ENCODE peak calls at places on chromosome 4, in five cellular contexts. One of them, this sample, is unnamed.

GRCh38 chr4:54165438-54165837 is 63.7 kb upstream of the PDGFRA start:
- DNase-seq in stimulated activated CD4-positive, alpha-beta T cell treated with anti-CD3 and anti-CD28 coated beads, Interleukin-12 subunit alpha, Interleukin-12 subunit beta, amount 100 ng/mL, for 4 hours: no peak
- DNase-seq in fibroblast of the conjunctiva: peak
- DNase-seq in M059J: peak
- DNase-seq in astrocyte of the spinal cord: peak
- DNase-seq in this sample: no peak

GRCh38 chr4:35725131-35725530 is 519.2 kb downstream of the ARAP2 start:
- DNase-seq in stimulated activated CD4-positive, alpha-beta T cell treated with anti-CD3 and anti-CD28 coated beads, Interleukin-12 subunit alpha, Interleukin-12 subunit beta, amount 100 ng/mL, for 4 hours: no peak
- DNase-seq in fibroblast of the conjunctiva: no peak
- DNase-seq in M059J: no peak
- DNase-seq in astrocyte of the spinal cord: no peak
- DNase-seq in this sample: no peak

GRCh38 chr4:143207555-143207954 is 22.8 kb downstream of the USP38 start:
- DNase-seq in stimulated activated CD4-positive, alpha-beta T cell treated with anti-CD3 and anti-CD28 coated beads, Interleukin-12 subunit alpha, Interleukin-12 subunit beta, amount 100 ng/mL, for 4 hours: no peak
- DNase-seq in fibroblast of the conjunctiva: no peak
- DNase-seq in M059J: peak
- DNase-seq in astrocyte of the spinal cord: peak
- DNase-seq in this sample: no peak

GRCh38 chr4:153257151-153257620 is 52.9 kb downstream of the TRIM2 start:
- DNase-seq in stimulated activated CD4-positive, alpha-beta T cell treated with anti-CD3 and anti-CD28 coated beads, Interleukin-12 subunit alpha, Interleukin-12 subunit beta, amount 100 ng/mL, for 4 hours: peak
- DNase-seq in fibroblast of the conjunctiva: peak
- DNase-seq in M059J: peak
- DNase-seq in astrocyte of the spinal cord: peak
- DNase-seq in this sample: peak

GRCh38 chr4:156571146-156571545 is 400.5 kb downstream of the PDGFC start:
- DNase-seq in stimulated activated CD4-positive, alpha-beta T cell treated with anti-CD3 and anti-CD28 coated beads, Interleukin-12 subunit alpha, Interleukin-12 subunit beta, amount 100 ng/mL, for 4 hours: no peak
- DNase-seq in fibroblast of the conjunctiva: no peak
- DNase-seq in M059J: peak
- DNase-seq in astrocyte of the spinal cord: no peak
- DNase-seq in this sample: peak

GRCh38 chr4:186068581-186069402 is at the start of gene TLR3:
- DNase-seq in stimulated activated CD4-positive, alpha-beta T cell treated with anti-CD3 and anti-CD28 coated beads, Interleukin-12 subunit alpha, Interleukin-12 subunit beta, amount 100 ng/mL, for 4 hours: no peak
- DNase-seq in fibroblast of the conjunctiva: no peak
- DNase-seq in M059J: peak
- DNase-seq in astrocyte of the spinal cord: peak
- DNase-seq in this sample: no peak

GRCh38 chr4:8033776-8034528 is 94.3 kb upstream of the AFAP1 start:
- DNase-seq in stimulated activated CD4-positive, alpha-beta T cell treated with anti-CD3 and anti-CD28 coated beads, Interleukin-12 subunit alpha, Interleukin-12 subunit beta, amount 100 ng/mL, for 4 hours: no peak
- DNase-seq in fibroblast of the conjunctiva: no peak
- DNase-seq in M059J: peak
- DNase-seq in astrocyte of the spinal cord: no peak
- DNase-seq in this sample: no peak

GRCh38 chr4:5575941-5576340 is 132.4 kb downstream of the EVC2 start:
- DNase-seq in stimulated activated CD4-positive, alpha-beta T cell treated with anti-CD3 and anti-CD28 coated beads, Interleukin-12 subunit alpha, Interleukin-12 subunit beta, amount 100 ng/mL, for 4 hours: no peak
- DNase-seq in fibroblast of the conjunctiva: no peak
- DNase-seq in M059J: no peak
- DNase-seq in astrocyte of the spinal cord: no peak
- DNase-seq in this sample: no peak

GRCh38 chr4:168713193-168713592 is 216.3 kb downstream of the PALLD start:
- DNase-seq in stimulated activated CD4-positive, alpha-beta T cell treated with anti-CD3 and anti-CD28 coated beads, Interleukin-12 subunit alpha, Interleukin-12 subunit beta, amount 100 ng/mL, for 4 hours: no peak
- DNase-seq in fibroblast of the conjunctiva: no peak
- DNase-seq in M059J: no peak
- DNase-seq in astrocyte of the spinal cord: no peak
- DNase-seq in this sample: no peak

This sample was measured in left ventricle myocardium superior.